ENCODE peak calls at places on chromosomes 11 and 22, in seven cellular contexts. C is hepatocyte, P is sigmoid colon, O is cardiac muscle cell, D is Karpas-422, R is neural progenitor cell, V is uterus. F is an unnamed sample. For H3K36me3, the result is how much of the 10 kb centered on the place peaks cover.

GRCh38 chr11:3153291-3153861 is 11.7 kb downstream of the OSBPL5 start:
- DNase-seq in O (peak), V (peak), R (no peak), P (peak), D (no peak), C (peak), F (no peak)

GRCh38 chr11:15248749-15249148 is 134.0 kb downstream of the INSC start:
- DNase-seq in O (no peak), R (no peak), C (no peak), D (peak), V (no peak), P (no peak), F (no peak)

GRCh38 chr11:94737171-94737611 is 31.0 kb upstream of the AMOTL1 start:
- DNase-seq in O (no peak), P (no peak), R (no peak), D (no peak), V (no peak), C (no peak), F (no peak)

GRCh38 chr11:10678106-10678505 is 15.4 kb downstream of the IRAG1 start:
- DNase-seq in P (no peak), D (no peak), V (no peak), O (no peak), R (no peak), C (no peak), F (no peak)

GRCh38 chr22:36818010-36818642 is 1.3 kb upstream of the PVALB start:
- DNase-seq in P (no peak), C (no peak), V (no peak), R (no peak), D (no peak), O (no peak), F (no peak)

GRCh38 chr11:25625094-25625493 is 706.8 kb upstream of the ANO3 start:
- DNase-seq in P (no peak), R (no peak), C (no peak), D (no peak), O (no peak), V (no peak), F (no peak)

GRCh38 chr11:75159081-75159953 is 8.4 kb downstream of the SLCO2B1 start:
- DNase-seq in R (peak), V (no peak), C (peak), O (no peak), P (no peak), D (no peak), F (no peak)

GRCh38 chr11:111571829-111572501 is 30.3 kb upstream of the SIK2 start:
- DNase-seq in P (no peak), C (no peak), R (no peak), D (no peak), V (no peak), O (peak), F (no peak)

GRCh38 chr11:85595285-85595884 is 31.8 kb downstream of the DLG2 start:
- DNase-seq in V (no peak), D (peak), O (peak), C (peak), P (no peak), R (peak), F (no peak)

GRCh38 chr11:101866619-101867491 is 48.0 kb upstream of the CEP126 start:
- DNase-seq in O (no peak), D (no peak), R (no peak), V (no peak), C (peak), P (no peak), F (no peak)

GRCh38 chr11:78000193-78000592 is 5.7 kb upstream of the INTS4 start:
- DNase-seq in O (peak), P (no peak), V (no peak), C (peak), D (peak), R (peak), F (peak)

GRCh38 chr11:124535552-124536232 is 7.8 kb downstream of the OR8B12 start:
- DNase-seq in O (peak), C (peak), V (no peak), R (no peak), P (no peak), D (no peak), F (no peak)

GRCh38 chr11:62786318-62787004 is 741 bp upstream of the TMEM179B start:
- DNase-seq in P (peak), C (peak), O (peak), V (peak), D (peak), R (peak), F (peak)

DNA sequence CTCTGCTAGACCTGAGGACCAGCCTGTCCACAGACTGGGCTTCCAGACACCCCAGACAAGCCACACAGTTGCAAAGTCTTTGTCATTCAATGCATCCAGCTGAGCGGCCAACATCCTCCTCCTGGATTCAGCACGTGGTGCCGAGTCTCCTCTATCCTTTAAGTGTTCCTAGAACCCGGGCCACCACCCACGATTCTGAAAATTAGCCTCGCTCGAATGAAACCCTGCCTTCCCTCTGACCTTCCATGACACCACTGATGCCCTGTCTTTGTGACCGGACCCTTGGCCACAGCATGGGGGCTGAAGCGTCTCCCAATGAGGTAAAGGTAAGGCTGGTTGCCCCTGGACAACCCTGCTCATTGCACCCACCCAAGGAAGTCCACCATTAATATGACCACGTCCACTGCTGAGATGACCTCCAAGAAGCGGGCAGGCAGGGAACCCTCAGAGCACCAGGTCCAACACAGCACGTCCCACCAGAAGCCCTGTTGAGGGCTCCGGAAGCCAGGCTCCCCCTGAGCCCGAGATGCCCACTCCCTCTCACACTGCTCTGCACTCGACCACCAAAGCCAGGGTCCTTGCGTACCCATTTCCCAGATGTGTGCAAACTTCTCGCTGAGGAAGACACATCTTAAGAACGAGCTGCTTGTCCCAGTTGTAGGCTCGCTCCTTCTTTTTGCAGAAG is 279.0 kb downstream of the CTTN start:
- DNase-seq in D (no peak), P (no peak), O (no peak), C (no peak), R (no peak), V (no peak), F (no peak)
- H3K36me3 ChIP-seq in D (under half), P (under half), O (under half), C (under half), R (under half), V (under half), F (under half)

DNA sequence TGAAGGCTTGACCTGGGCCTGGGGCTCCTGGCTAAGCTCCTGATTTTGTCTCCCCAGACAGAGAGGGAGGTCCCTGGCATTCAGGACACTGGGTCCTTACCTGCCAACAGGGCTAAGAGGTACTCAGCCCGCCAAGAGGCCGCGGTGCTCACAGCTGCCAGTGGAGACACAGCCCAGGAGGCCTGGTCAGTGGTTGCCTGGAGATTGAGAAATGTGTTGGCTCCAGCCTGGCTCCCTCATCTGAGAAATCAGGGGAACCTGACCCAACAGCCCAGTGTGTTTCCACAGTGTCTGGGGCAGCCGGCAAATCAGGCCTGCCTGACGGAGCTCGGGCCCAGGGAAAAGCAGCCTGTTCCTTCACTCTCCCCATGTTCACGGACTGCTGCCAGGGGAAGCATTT is 79.4 kb upstream of the NAV2 start:
- DNase-seq in D (no peak), P (peak), V (peak), O (peak), C (no peak), R (no peak), F (peak)
- H3K36me3 ChIP-seq in D (under half), P (under half), V (under half), O (under half), C (under half), R (under half), F (under half)

DNA sequence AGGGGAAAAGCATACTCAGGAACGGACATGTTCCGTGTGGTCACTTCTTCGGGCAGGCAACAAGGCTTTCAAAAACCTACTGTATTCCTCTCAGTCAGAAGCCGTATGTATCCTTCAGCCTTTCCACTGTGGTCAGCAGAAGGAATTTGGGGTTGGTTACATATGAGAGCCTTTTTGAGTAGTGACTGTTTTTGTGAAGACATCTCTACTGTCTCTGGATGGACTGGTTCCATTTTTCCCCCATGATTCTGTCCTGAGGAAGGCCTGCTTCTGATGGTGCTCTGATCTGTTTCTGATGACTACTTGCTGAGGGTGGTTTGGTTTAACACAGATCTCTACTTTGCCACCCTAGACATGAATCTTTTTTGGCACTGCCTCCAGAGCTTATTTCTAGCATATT is 63.7 kb upstream of the HORMAD2 start:
- DNase-seq in D (no peak), C (no peak), O (no peak), R (no peak), V (no peak), P (no peak), F (no peak)
- H3K36me3 ChIP-seq in D (under half), C (under half), O (under half), R (under half), V (under half), P (half or more), F (under half)

DNA sequence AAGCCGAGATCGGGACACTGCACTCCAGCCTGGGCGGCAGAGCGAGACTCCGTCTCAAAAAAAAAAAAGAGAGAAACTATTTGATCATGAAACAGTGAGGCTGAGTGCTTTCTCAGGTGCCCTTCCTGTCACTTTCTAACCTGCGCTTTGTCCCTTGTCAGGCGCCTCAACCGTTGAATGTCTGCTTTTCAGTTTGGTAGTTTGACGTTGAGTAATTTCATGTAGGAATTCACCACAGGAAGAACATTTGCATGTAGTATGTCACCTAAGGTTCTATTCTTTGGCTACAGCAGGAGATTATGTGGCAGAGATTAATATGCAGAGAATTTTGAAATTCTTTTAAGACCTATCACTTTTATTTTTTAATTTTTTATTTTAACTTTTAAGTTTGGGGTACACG is 57.2 kb downstream of the PPFIA1 start:
- DNase-seq in D (no peak), P (no peak), O (no peak), C (no peak), R (no peak), V (no peak), F (no peak)
- H3K36me3 ChIP-seq in D (under half), P (under half), O (under half), C (under half), R (under half), V (under half), F (under half)

GRCh38 chr22:19503869-19504268 is 20.3 kb downstream of the CLDN5 start:
- DNase-seq in D (peak), P (no peak), C (no peak), O (no peak), V (no peak), R (peak), F (no peak)
- H3K36me3 ChIP-seq in D (under half), P (under half), C (under half), O (under half), V (under half), R (under half), F (under half)

GRCh38 chr11:70167120-70167519 is 36.0 kb upstream of the FADD start:
- DNase-seq in R (no peak), D (no peak), O (no peak), P (no peak), V (no peak), C (no peak), F (no peak)

GRCh38 chr11:70161043-70161625 is 42.0 kb upstream of the FADD start:
- DNase-seq in R (no peak), O (no peak), C (no peak), V (no peak), P (no peak), D (no peak), F (no peak)

GRCh38 chr11:70168405-70168754 is 34.7 kb upstream of the FADD start:
- DNase-seq in D (no peak), V (no peak), P (no peak), O (no peak), C (no peak), R (no peak), F (no peak)

GRCh38 chr11:70167723-70168404 is 35.2 kb upstream of the FADD start:
- DNase-seq in V (no peak), O (no peak), R (no peak), P (no peak), C (no peak), D (no peak), F (no peak)

DNA sequence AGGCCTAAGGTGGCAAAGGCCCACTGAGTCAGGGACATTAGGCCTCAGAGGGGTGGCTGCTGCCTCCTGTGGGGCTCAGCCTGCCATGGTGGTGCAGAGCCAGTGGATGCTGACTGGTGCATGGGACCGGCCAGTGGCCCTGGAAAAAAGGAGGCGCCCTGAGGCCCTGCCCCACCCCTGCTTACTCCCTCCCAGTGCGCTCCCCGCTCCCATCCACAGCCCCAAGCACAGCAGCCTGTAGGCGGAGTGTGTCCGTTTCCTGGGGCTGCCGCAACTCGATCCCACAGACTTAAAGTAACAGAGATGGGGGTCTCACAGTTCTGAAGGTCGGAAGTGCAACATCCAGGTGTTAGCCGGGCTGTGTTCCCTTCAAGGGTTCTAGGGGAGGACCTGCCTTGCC is 38.4 kb upstream of the FADD start:
- DNase-seq in O (no peak), C (no peak), D (no peak), P (no peak), R (no peak), V (no peak), F (no peak)
- H3K36me3 ChIP-seq in O (under half), C (under half), D (under half), P (under half), R (under half), V (under half), F (under half)